ENCODE peak calls at places on chromosomes 6 and 20, in five cellular contexts. N, Y, P, C and J are unnamed samples.

GRCh38 chr6:71392286-71392685 is 103.7 kb downstream of the OGFRL1 start:
- DNase-seq in C (no peak), Y (no peak), N (no peak), P (no peak), J (no peak)

GRCh38 chr6:148565931-148566663 is 180.7 kb upstream of the UST start:
- DNase-seq in Y (no peak), C (no peak), P (no peak), N (peak), J (peak)

GRCh38 chr6:20331625-20332024 is 70.1 kb upstream of the E2F3 start:
- DNase-seq in Y (no peak), N (no peak), C (no peak), P (no peak), J (no peak)

GRCh38 chr6:149897015-149897697 is 757 bp downstream of the RAET1E start:
- DNase-seq in N (no peak), P (no peak), Y (peak), C (no peak), J (no peak)

GRCh38 chr6:111176038-111176762 is 88.9 kb downstream of the SLC16A10 start:
- DNase-seq in N (no peak), P (no peak), Y (no peak), C (no peak), J (no peak)

GRCh38 chr6:111957623-111958315 is 84.5 kb upstream of the FYN start:
- DNase-seq in Y (no peak), N (no peak), P (no peak), C (peak), J (no peak)

GRCh38 chr20:38109657-38110524 is 55.2 kb downstream of the TGM2 start:
- DNase-seq in C (peak), Y (peak), N (no peak), P (no peak), J (no peak)

GRCh38 chr20:63497946-63498935 is 642 bp downstream of the EEF1A2 start:
- DNase-seq in P (no peak), Y (peak), C (no peak), N (no peak), J (no peak)

GRCh38 chr6:114467931-114468330 is 125.1 kb upstream of the HS3ST5 start:
- DNase-seq in C (no peak), P (no peak), Y (no peak), N (no peak), J (no peak)

GRCh38 chr6:47146426-47147174 is 104.5 kb upstream of the ADGRF1 start:
- DNase-seq in P (no peak), Y (no peak), C (no peak), N (no peak), J (no peak)

GRCh38 chr6:89952696-89953095 is 58.4 kb downstream of the GJA10 start:
- DNase-seq in C (no peak), P (no peak), N (peak), Y (no peak), J (no peak)

GRCh38 chr6:142938510-142938909 is 6.5 kb downstream of the HIVEP2 start:
- DNase-seq in Y (no peak), C (no peak), P (no peak), N (no peak), J (no peak)

GRCh38 chr6:12324096-12324495 is 33.9 kb downstream of the EDN1 start:
- DNase-seq in P (no peak), N (no peak), Y (peak), C (no peak), J (no peak)

GRCh38 chr6:127637830-127638229 is 60.9 kb downstream of the C6orf58 start:
- DNase-seq in C (no peak), N (no peak), Y (no peak), P (no peak), J (no peak)

GRCh38 chr6:71383476-71383875 is 94.9 kb downstream of the OGFRL1 start:
- DNase-seq in Y (no peak), C (no peak), N (no peak), P (no peak), J (no peak)

GRCh38 chr6:138428943-138429616 is 25.1 kb downstream of the HEBP2 start:
- DNase-seq in C (peak), N (peak), Y (peak), P (peak), J (peak)

GRCh38 chr20:41287327-41287726 is 30.2 kb downstream of the ZHX3 start:
- DNase-seq in Y (no peak), P (no peak), C (no peak), N (no peak), J (no peak)

GRCh38 chr20:47669927-47670890 is 115.1 kb downstream of the SULF2 start:
- DNase-seq in C (no peak), N (no peak), Y (no peak), P (no peak), J (no peak)

GRCh38 chr20:56628873-56629463 is at the start of gene TFAP2C:
- DNase-seq in Y (peak), C (peak), P (no peak), N (no peak), J (peak)

GRCh38 chr20:39633689-39634088 is 671.5 kb downstream of the DHX35 start:
- DNase-seq in C (no peak), P (no peak), Y (no peak), N (no peak), J (no peak)

GRCh38 chr6:75368864-75369402 is 84.3 kb upstream of the TMEM30A start:
- DNase-seq in P (no peak), Y (no peak), C (no peak), N (no peak), J (no peak)

GRCh38 chr6:149719531-149719930 is 1.6 kb upstream of the LATS1 start:
- DNase-seq in C (no peak), P (no peak), N (no peak), Y (no peak), J (no peak)

GRCh38 chr6:121335111-121336008 is 1.1 kb upstream of the TBC1D32 start:
- DNase-seq in P (peak), C (no peak), N (no peak), Y (no peak), J (no peak)

GRCh38 chr20:50283922-50284810 is 93.5 kb downstream of the CEBPB start:
- DNase-seq in Y (peak), P (no peak), N (no peak), C (no peak), J (no peak)

GRCh38 chr6:170137176-170137891 is 153.5 kb downstream of the DLL1 start:
- DNase-seq in C (no peak), Y (no peak), P (no peak), N (no peak), J (no peak)

GRCh38 chr20:688809-689208 is 13.2 kb upstream of the SCRT2 start:
- DNase-seq in N (no peak), C (peak), P (no peak), Y (no peak), J (no peak)

GRCh38 chr6:166785131-166785530 is 158.1 kb upstream of the RPS6KA2 start:
- DNase-seq in N (no peak), P (no peak), C (no peak), Y (no peak), J (no peak)

GRCh38 chr6:5058254-5058653 is 26.9 kb upstream of the PPP1R3G start:
- DNase-seq in C (no peak), N (no peak), Y (no peak), P (no peak), J (no peak)

GRCh38 chr6:27547157-27548075 is 74.5 kb upstream of the ZNF184 start:
- DNase-seq in N (peak), P (no peak), Y (no peak), C (peak), J (no peak)

GRCh38 chr6:26312096-26312463 is 52.9 kb upstream of the BTN3A2 start:
- DNase-seq in C (no peak), P (no peak), Y (no peak), N (no peak), J (no peak)

GRCh38 chr20:37567671-37568588 is 40.3 kb upstream of the BLCAP start:
- DNase-seq in P (peak), N (no peak), Y (no peak), C (peak), J (no peak)

GRCh38 chr6:4185419-4185818 is 50.0 kb upstream of the ECI2 start:
- DNase-seq in C (no peak), P (no peak), Y (no peak), N (peak), J (no peak)

GRCh38 chr20:47124235-47124717 is 229.6 kb downstream of the EYA2 start:
- DNase-seq in N (no peak), C (no peak), P (no peak), Y (no peak), J (no peak)

GRCh38 chr6:26553264-26553738 is 15.1 kb downstream of the HMGN4 start:
- DNase-seq in C (no peak), P (peak), Y (no peak), N (peak), J (peak)